ENCODE peak calls at places on chromosomes 2 and 18, in four cellular contexts. One of them, this sample, is unnamed. For H3K4me1, the result is how much of the 10 kb centered on the place peaks cover.

GRCh38 chr2:165627463-165627862 is 158.0 kb downstream of the CSRNP3 start:
- DNase-seq in psoas muscle: no peak
- DNase-seq in neural progenitor cell: no peak
- DNase-seq in suprapubic skin: no peak
- DNase-seq in this sample: no peak

GRCh38 chr18:62389761-62390481 is 64.8 kb downstream of the TNFRSF11A start:
- DNase-seq in psoas muscle: no peak
- DNase-seq in neural progenitor cell: no peak
- DNase-seq in suprapubic skin: no peak
- DNase-seq in this sample: no peak

GRCh38 chr2:33395660-33396249 is 80.7 kb upstream of the RASGRP3 start:
- DNase-seq in psoas muscle: peak
- DNase-seq in neural progenitor cell: peak
- DNase-seq in suprapubic skin: no peak
- DNase-seq in this sample: no peak

GRCh38 chr2:37688771-37689468 is 17.5 kb upstream of the CDC42EP3 start:
- DNase-seq in psoas muscle: no peak
- DNase-seq in neural progenitor cell: no peak
- DNase-seq in suprapubic skin: no peak
- DNase-seq in this sample: no peak

GRCh38 chr2:185433824-185434223 is 304.8 kb upstream of the FSIP2 start:
- DNase-seq in psoas muscle: no peak
- DNase-seq in neural progenitor cell: no peak
- DNase-seq in suprapubic skin: no peak
- DNase-seq in this sample: no peak

GRCh38 chr2:134466141-134466540 is 212.3 kb downstream of the MGAT5 start:
- DNase-seq in psoas muscle: no peak
- DNase-seq in neural progenitor cell: peak
- DNase-seq in suprapubic skin: no peak
- DNase-seq in this sample: no peak

GRCh38 chr18:24839991-24840390 is 379.6 kb downstream of the HRH4 start:
- DNase-seq in psoas muscle: no peak
- DNase-seq in neural progenitor cell: no peak
- DNase-seq in suprapubic skin: no peak
- DNase-seq in this sample: no peak

GRCh38 chr2:23606968-23607367 is 222.0 kb downstream of the KLHL29 start:
- DNase-seq in psoas muscle: no peak
- DNase-seq in neural progenitor cell: no peak
- DNase-seq in suprapubic skin: no peak
- DNase-seq in this sample: no peak

GRCh38 chr2:104939570-104940235 is 85.8 kb downstream of the POU3F3 start:
- DNase-seq in psoas muscle: no peak
- DNase-seq in neural progenitor cell: no peak
- DNase-seq in suprapubic skin: no peak
- DNase-seq in this sample: no peak

GRCh38 chr2:204012081-204012653 is 75.6 kb downstream of the ICOS start:
- DNase-seq in psoas muscle: no peak
- DNase-seq in neural progenitor cell: no peak
- DNase-seq in suprapubic skin: no peak
- DNase-seq in this sample: no peak

GRCh38 chr2:229501051-229501794 is 213.1 kb downstream of the DNER start:
- DNase-seq in psoas muscle: no peak
- DNase-seq in neural progenitor cell: no peak
- DNase-seq in suprapubic skin: no peak
- DNase-seq in this sample: no peak

GRCh38 chr2:237421542-237422047 is 7.6 kb upstream of the COL6A3 start:
- DNase-seq in psoas muscle: peak
- DNase-seq in neural progenitor cell: peak
- DNase-seq in suprapubic skin: peak
- DNase-seq in this sample: peak

GRCh38 chr18:35585608-35586007 is 4.1 kb downstream of the GALNT1 start:
- DNase-seq in psoas muscle: no peak
- DNase-seq in neural progenitor cell: no peak
- DNase-seq in suprapubic skin: no peak
- DNase-seq in this sample: no peak

GRCh38 chr18:23332356-23332755 is 120.7 kb upstream of the RIOK3 start:
- DNase-seq in psoas muscle: no peak
- DNase-seq in neural progenitor cell: no peak
- DNase-seq in suprapubic skin: no peak
- DNase-seq in this sample: no peak

GRCh38 chr2:53593891-53594585 is 173.6 kb upstream of the CHAC2 start:
- DNase-seq in psoas muscle: no peak
- DNase-seq in neural progenitor cell: no peak
- DNase-seq in suprapubic skin: no peak
- DNase-seq in this sample: no peak

GRCh38 chr2:110770696-110771425 is 38.5 kb downstream of the ACOXL start:
- DNase-seq in psoas muscle: peak
- DNase-seq in neural progenitor cell: peak
- DNase-seq in suprapubic skin: no peak
- DNase-seq in this sample: no peak

GRCh38 chr2:212905640-212906201 is 245.7 kb downstream of the IKZF2 start:
- DNase-seq in psoas muscle: no peak
- DNase-seq in neural progenitor cell: peak
- DNase-seq in suprapubic skin: no peak
- DNase-seq in this sample: no peak

GRCh38 chr18:8241731-8242130 is 367.5 kb upstream of the RAB12 start:
- DNase-seq in psoas muscle: no peak
- DNase-seq in neural progenitor cell: no peak
- DNase-seq in suprapubic skin: no peak
- DNase-seq in this sample: no peak

GRCh38 chr2:135132314-135132713 is 80.2 kb downstream of the RAB3GAP1 start:
- DNase-seq in psoas muscle: no peak
- DNase-seq in neural progenitor cell: no peak
- DNase-seq in suprapubic skin: no peak
- DNase-seq in this sample: no peak

DNA sequence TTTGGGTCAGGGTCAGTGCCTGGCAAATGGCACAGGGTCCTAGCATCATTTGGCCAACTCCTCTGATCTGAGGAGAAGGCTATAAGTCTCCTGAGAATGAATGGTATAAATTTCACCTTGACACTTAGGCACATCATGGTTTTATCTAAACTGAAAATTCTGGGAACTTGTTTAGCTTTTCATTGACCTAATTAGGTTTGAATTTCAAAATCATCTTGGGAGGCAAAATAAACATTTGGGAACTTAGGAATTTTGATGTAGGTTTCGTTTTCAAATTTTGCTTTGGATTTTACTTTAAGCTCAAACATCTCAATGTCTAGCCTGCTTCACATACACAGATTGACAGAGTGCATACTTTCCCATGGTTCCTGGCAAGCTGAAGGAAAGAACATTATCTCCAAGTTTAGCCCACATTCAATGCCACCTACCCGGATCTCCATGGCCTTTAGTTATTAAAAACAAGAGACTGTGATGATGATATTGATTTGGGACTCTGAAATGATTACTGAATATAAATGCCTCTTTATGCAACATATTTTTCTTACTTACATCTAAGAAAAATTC is 44.5 kb downstream of the MYOM1 start:
- DNase-seq in psoas muscle: no peak
- DNase-seq in neural progenitor cell: no peak
- DNase-seq in suprapubic skin: no peak
- DNase-seq in this sample: no peak
- H3K4me1 ChIP-seq in psoas muscle: under half
- H3K4me1 ChIP-seq in neural progenitor cell: under half
- H3K4me1 ChIP-seq in suprapubic skin: under half
- H3K4me1 ChIP-seq in this sample: under half

DNA sequence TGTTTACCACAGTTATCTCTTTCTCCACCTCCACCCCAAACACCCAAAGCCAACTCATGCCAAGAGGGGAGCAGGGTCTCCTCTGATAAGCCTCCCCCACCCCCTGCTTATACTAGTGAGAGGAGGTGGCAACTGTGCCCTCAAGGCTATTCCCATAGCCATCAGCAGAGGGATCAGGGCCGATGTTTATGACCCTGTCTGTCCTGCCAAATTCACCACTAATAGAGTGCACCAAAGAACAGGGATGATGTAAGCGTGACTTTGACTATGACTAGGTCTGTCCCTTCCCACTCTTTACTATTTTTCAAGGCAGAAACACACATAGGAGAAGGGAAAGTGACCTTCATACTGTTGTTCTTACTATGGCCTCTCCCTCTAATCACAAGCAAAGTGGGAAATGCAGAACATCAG is 74.6 kb downstream of the CLHC1 start:
- DNase-seq in psoas muscle: no peak
- DNase-seq in neural progenitor cell: no peak
- DNase-seq in suprapubic skin: no peak
- DNase-seq in this sample: no peak
- TF ChIP-seq CTCF in psoas muscle: peak
- TF ChIP-seq CTCF in neural progenitor cell: no peak
- TF ChIP-seq CTCF in suprapubic skin: no peak
- TF ChIP-seq CTCF in this sample: no peak

GRCh38 chr2:64652231-64653173 is 1.2 kb downstream of the SERTAD2 start:
- DNase-seq in psoas muscle: peak
- DNase-seq in neural progenitor cell: peak
- DNase-seq in suprapubic skin: no peak
- DNase-seq in this sample: peak

GRCh38 chr2:64651590-64651989 is 2.1 kb downstream of the SERTAD2 start:
- DNase-seq in psoas muscle: no peak
- DNase-seq in neural progenitor cell: no peak
- DNase-seq in suprapubic skin: no peak
- DNase-seq in this sample: no peak

GRCh38 chr2:64650257-64650656 is 3.5 kb downstream of the SERTAD2 start:
- DNase-seq in psoas muscle: no peak
- DNase-seq in neural progenitor cell: no peak
- DNase-seq in suprapubic skin: no peak
- DNase-seq in this sample: no peak

GRCh38 chr2:64649626-64650025 is 4.1 kb downstream of the SERTAD2 start:
- DNase-seq in psoas muscle: no peak
- DNase-seq in neural progenitor cell: peak
- DNase-seq in suprapubic skin: no peak
- DNase-seq in this sample: peak

GRCh38 chr2:64650722-64651338 is 2.9 kb downstream of the SERTAD2 start:
- DNase-seq in psoas muscle: no peak
- DNase-seq in neural progenitor cell: no peak
- DNase-seq in suprapubic skin: no peak
- DNase-seq in this sample: peak
- H3K4me1 ChIP-seq in psoas muscle: half or more
- H3K4me1 ChIP-seq in neural progenitor cell: half or more
- H3K4me1 ChIP-seq in suprapubic skin: half or more
- H3K4me1 ChIP-seq in this sample: half or more

DNA sequence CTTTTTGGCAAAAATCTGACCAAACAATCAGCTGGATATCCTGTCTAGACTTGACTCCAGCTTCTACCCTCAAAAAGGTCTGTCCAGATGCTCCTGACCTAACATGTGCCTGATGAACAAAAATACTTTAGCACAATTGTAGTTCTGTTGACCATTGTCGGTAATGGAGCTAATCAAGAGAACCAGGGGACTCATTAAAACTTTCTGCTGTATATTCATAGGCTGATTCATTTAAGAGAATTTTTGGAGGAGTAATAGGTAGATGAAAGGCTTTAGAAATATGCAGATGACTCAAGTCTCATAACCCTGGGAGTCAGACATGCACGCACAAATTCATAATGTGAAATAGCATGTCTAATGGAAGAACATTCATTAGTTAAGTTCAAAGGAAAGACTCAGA is 514.2 kb downstream of the TXNL1 start:
- DNase-seq in psoas muscle: no peak
- DNase-seq in neural progenitor cell: no peak
- DNase-seq in suprapubic skin: no peak
- DNase-seq in this sample: no peak
- TF ChIP-seq CTCF in psoas muscle: no peak
- TF ChIP-seq CTCF in neural progenitor cell: no peak
- TF ChIP-seq CTCF in suprapubic skin: no peak
- TF ChIP-seq CTCF in this sample: no peak

GRCh38 chr2:108583903-108584520 is 49.7 kb downstream of the LIMS1 start:
- DNase-seq in psoas muscle: peak
- DNase-seq in neural progenitor cell: peak
- DNase-seq in suprapubic skin: peak
- DNase-seq in this sample: no peak
- H3K4me1 ChIP-seq in psoas muscle: under half
- H3K4me1 ChIP-seq in neural progenitor cell: under half
- H3K4me1 ChIP-seq in suprapubic skin: under half
- H3K4me1 ChIP-seq in this sample: under half

DNA sequence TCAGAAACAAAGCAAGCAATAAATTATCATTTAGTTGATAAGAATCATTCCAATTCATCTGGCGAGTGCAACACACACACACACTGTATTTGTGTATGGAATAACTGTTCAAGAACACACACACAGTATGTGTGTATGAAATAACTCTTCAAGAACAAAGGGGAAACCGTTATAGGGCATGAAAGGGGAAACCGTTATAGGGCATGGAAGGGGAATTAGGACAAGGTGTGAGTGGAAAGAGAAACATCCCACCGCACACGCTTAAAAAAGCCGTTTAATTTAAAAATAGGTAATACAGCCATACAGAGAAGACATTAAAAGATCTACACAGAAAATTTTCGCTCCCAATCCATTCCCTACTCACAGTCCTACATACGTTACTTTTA is 607 bp upstream of the TSN start:
- DNase-seq in psoas muscle: no peak
- DNase-seq in neural progenitor cell: no peak
- DNase-seq in suprapubic skin: no peak
- DNase-seq in this sample: no peak
- TF ChIP-seq CTCF in psoas muscle: no peak
- TF ChIP-seq CTCF in neural progenitor cell: no peak
- TF ChIP-seq CTCF in suprapubic skin: no peak
- TF ChIP-seq CTCF in this sample: no peak

GRCh38 chr2:59693176-59693959 is 860.1 kb downstream of the BCL11A start:
- DNase-seq in psoas muscle: no peak
- DNase-seq in neural progenitor cell: no peak
- DNase-seq in suprapubic skin: no peak
- DNase-seq in this sample: no peak

GRCh38 chr2:59690849-59691248 is 862.6 kb downstream of the BCL11A start:
- DNase-seq in psoas muscle: no peak
- DNase-seq in neural progenitor cell: no peak
- DNase-seq in suprapubic skin: no peak
- DNase-seq in this sample: no peak

GRCh38 chr2:59694176-59694575 is 859.3 kb downstream of the BCL11A start:
- DNase-seq in psoas muscle: no peak
- DNase-seq in neural progenitor cell: no peak
- DNase-seq in suprapubic skin: no peak
- DNase-seq in this sample: no peak

DNA sequence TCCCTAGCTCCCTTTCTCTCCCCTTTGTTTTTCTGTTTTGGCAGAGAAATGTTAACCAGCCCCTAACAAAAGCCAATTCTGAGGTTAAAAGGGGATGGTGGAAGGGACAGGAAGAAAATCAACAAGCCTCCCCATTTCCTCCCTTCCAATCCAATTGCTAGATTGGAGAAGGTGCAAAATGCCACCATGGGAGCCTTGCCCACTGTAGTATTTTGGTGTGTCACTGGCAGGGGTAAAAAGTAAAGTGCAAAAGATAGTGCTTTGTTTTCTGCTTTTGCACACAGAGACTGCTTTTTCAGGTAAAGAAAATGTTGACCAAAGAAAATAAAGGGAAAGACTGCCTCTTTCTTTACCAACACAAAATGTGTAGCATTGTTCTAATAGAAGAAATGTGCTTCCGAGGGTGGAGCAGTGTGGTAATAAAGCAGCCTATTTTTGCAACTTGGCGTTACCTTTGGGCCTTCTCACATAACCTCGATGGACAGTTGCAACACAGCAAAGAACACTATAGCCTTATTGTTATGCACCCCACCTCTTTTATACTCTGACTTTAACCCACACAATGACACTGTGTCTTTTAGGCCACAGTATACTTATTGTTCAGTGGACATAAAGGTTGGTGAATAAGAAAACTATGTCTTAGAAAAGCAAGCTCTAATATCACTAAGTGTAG is 861.8 kb downstream of the BCL11A start:
- DNase-seq in psoas muscle: no peak
- DNase-seq in neural progenitor cell: no peak
- DNase-seq in suprapubic skin: no peak
- DNase-seq in this sample: no peak
- H3K4me1 ChIP-seq in psoas muscle: under half
- H3K4me1 ChIP-seq in neural progenitor cell: under half
- H3K4me1 ChIP-seq in suprapubic skin: under half
- H3K4me1 ChIP-seq in this sample: under half

This sample was measured in right lobe of liver.